ENCODE peak calls at places on chromosomes 1 and 21, in seven cellular contexts. K is CD8-positive, alpha-beta T cell; X is mammary epithelial cell; P is cardiac muscle cell; M is uterus; Q is GM23338; G is K562. W is an unnamed sample.

GRCh38 chr1:64172458-64172983 is 30.9 kb upstream of the UBE2U start:
- DNase-seq in G (no peak), Q (no peak), P (peak; percentile 11), X (no peak), K (no peak), M (no peak), W (no peak)

GRCh38 chr1:230634384-230634783 is 7.9 kb upstream of the COG2 start:
- DNase-seq in G (no peak), P (no peak), Q (no peak), M (no peak), X (no peak), K (no peak), W (no peak)

GRCh38 chr1:207308451-207309190 is 12.9 kb upstream of the CD55 start:
- DNase-seq in K (no peak), X (no peak), Q (no peak), P (no peak), G (no peak), M (no peak), W (no peak)

GRCh38 chr1:68558321-68559026 is 61.6 kb upstream of the DEPDC1 start:
- DNase-seq in P (no peak), Q (no peak), K (no peak), M (no peak), G (no peak), X (peak; percentile 18), W (no peak)

GRCh38 chr21:45295576-45296365 is 8.1 kb upstream of the POFUT2 start:
- DNase-seq in Q (no peak), G (no peak), P (no peak), X (no peak), M (peak; percentile 65), K (no peak), W (no peak)

GRCh38 chr21:17513214-17514123 is 626 bp downstream of the CXADR start:
- DNase-seq in P (peak; percentile 39), G (no peak), M (peak; percentile 27), K (no peak), X (peak; percentile 52), Q (peak; percentile 52), W (no peak)

GRCh38 chr21:19034041-19034440 is 630.5 kb upstream of the TMPRSS15 start:
- DNase-seq in K (no peak), X (no peak), M (no peak), P (no peak), Q (no peak), G (no peak), W (no peak)

GRCh38 chr1:171699526-171699925 is 42.3 kb downstream of the VAMP4 start:
- DNase-seq in K (no peak), P (no peak), X (no peak), G (no peak), Q (no peak), M (no peak), W (no peak)

GRCh38 chr1:7387053-7387861 is 383.8 kb upstream of the VAMP3 start:
- DNase-seq in K (no peak), G (no peak), Q (no peak), M (no peak), X (peak; percentile 11), P (peak; percentile 3), W (no peak)

GRCh38 chr1:37673920-37674319 is 18.4 kb upstream of the CDCA8 start:
- DNase-seq in Q (peak; percentile 41), M (no peak), K (no peak), X (no peak), P (no peak), G (peak; percentile 37), W (no peak)

GRCh38 chr1:63622847-63623566 is 29.8 kb downstream of the PGM1 start:
- DNase-seq in P (no peak), X (no peak), K (no peak), Q (no peak), M (no peak), G (no peak), W (no peak)

GRCh38 chr1:178706467-178706866 is 18.6 kb upstream of the RALGPS2 start:
- DNase-seq in Q (no peak), G (no peak), P (peak; percentile 84), M (peak; percentile 57), X (peak; percentile 45), K (no peak), W (no peak)

GRCh38 chr1:229529639-229530038 is 21.5 kb upstream of the NUP133 start:
- DNase-seq in P (no peak), G (no peak), K (no peak), X (no peak), M (no peak), Q (no peak), W (no peak)

GRCh38 chr1:223018534-223018933 is 124.5 kb downstream of the TLR5 start:
- DNase-seq in G (no peak), M (no peak), K (no peak), P (no peak), Q (peak; percentile 39), X (no peak), W (no peak)

GRCh38 chr1:167634435-167634834 is 4.4 kb downstream of the RCSD1 start:
- DNase-seq in K (no peak), Q (no peak), P (no peak), M (no peak), X (no peak), G (no peak), W (no peak)

GRCh38 chr1:167640051-167640450 is 10.0 kb downstream of the RCSD1 start:
- DNase-seq in G (no peak), M (no peak), Q (no peak), K (no peak), X (no peak), P (no peak), W (no peak)

GRCh38 chr1:167635233-167635648 is 5.2 kb downstream of the RCSD1 start:
- DNase-seq in G (peak; percentile 86), X (no peak), M (no peak), Q (peak; percentile 85), K (no peak), P (peak; percentile 84), W (no peak)

GRCh38 chr1:167635941-167636340 is 5.9 kb downstream of the RCSD1 start:
- DNase-seq in G (no peak), X (no peak), Q (no peak), M (no peak), K (no peak), P (no peak), W (no peak)

GRCh38 chr1:167638064-167638463 is 8.0 kb downstream of the RCSD1 start:
- DNase-seq in M (no peak), Q (no peak), G (no peak), X (peak; percentile 20), K (no peak), P (no peak), W (no peak)
- H3K4me1 ChIP-seq in M (no peaks in the 10 kb centered on the region), Q (peaks cover 17% of the 10 kb centered on the region), G (peaks cover 27% of the 10 kb centered on the region), X (peaks cover 8% of the 10 kb centered on the region), K (peaks cover 90% of the 10 kb centered on the region), P (peaks cover 47% of the 10 kb centered on the region), W (peaks cover 17% of the 10 kb centered on the region)

GRCh38 chr1:24540051-24540905 is 15.6 kb upstream of the NCMAP start:
- DNase-seq in G (no peak), P (no peak), K (no peak), X (no peak), M (no peak), Q (no peak), W (no peak)

GRCh38 chr1:24536391-24536840 is 19.5 kb upstream of the NCMAP start:
- DNase-seq in K (peak; percentile 64), M (no peak), X (no peak), P (peak; percentile 27), Q (no peak), G (no peak), W (no peak)

GRCh38 chr1:24535778-24536177 is 20.1 kb upstream of the NCMAP start:
- DNase-seq in P (no peak), K (no peak), G (no peak), X (no peak), M (no peak), Q (no peak), W (no peak)

GRCh38 chr1:24535021-24535424 is 20.9 kb upstream of the NCMAP start:
- DNase-seq in G (no peak), P (no peak), M (no peak), Q (peak; percentile 75), K (peak; percentile 55), X (no peak), W (no peak)
- H3K4me3 ChIP-seq in G (peak overlapping the region; percentile 1), P (no peak overlapping the region), M (no peak overlapping the region), Q (peak overlapping the region; percentile 33), K (peak overlapping the region; percentile 48), X (no peak overlapping the region), W (peak overlapping the region; percentile 29)

GRCh38 chr1:204106825-204107224 is 33.9 kb downstream of the SOX13 start:
- DNase-seq in G (no peak), Q (no peak), P (no peak), K (no peak), M (no peak), X (no peak), W (no peak)

GRCh38 chr1:204110894-204111633 is 38.1 kb downstream of the SOX13 start:
- DNase-seq in X (no peak), G (no peak), K (no peak), M (no peak), P (no peak), Q (peak; percentile 60), W (no peak)

GRCh38 chr1:204104331-204105222 is 31.7 kb downstream of the SOX13 start:
- DNase-seq in Q (no peak), G (no peak), X (peak; percentile 17), P (no peak), M (no peak), K (no peak), W (no peak)

GRCh38 chr1:204108312-204109141 is 35.6 kb downstream of the SOX13 start:
- DNase-seq in Q (peak; percentile 96), X (no peak), M (no peak), G (no peak), P (no peak), K (no peak), W (no peak)

DNA sequence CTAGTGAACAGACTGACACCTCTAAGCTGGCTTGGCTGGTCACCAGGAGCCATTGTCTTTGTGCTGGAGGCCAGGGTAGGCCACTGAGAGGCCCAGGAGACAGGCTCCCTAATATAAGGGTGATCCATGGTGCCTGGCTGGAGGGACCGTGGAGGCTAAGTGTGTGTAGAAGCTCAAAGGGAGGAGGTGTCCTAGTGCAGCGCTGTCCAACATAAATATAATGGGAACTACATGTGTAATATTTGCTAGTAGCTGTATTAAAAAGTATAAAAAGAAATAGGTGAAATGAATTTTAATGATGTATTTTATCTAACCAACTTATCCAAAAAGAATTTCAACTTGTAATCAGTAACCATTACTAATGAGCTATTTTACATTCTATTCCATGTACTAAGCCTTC is 35.0 kb downstream of the SOX13 start:
- DNase-seq in Q (no peak), P (no peak), X (no peak), K (no peak), M (no peak), G (no peak), W (no peak)
- H3K4me1 ChIP-seq in Q (peaks cover 82% of the 10 kb centered on the region), P (no peaks in the 10 kb centered on the region), X (peaks cover 23% of the 10 kb centered on the region), K (peaks cover 29% of the 10 kb centered on the region), M (peaks cover 10% of the 10 kb centered on the region), G (peaks cover 2% of the 10 kb centered on the region), W (peaks cover 83% of the 10 kb centered on the region)

DNA sequence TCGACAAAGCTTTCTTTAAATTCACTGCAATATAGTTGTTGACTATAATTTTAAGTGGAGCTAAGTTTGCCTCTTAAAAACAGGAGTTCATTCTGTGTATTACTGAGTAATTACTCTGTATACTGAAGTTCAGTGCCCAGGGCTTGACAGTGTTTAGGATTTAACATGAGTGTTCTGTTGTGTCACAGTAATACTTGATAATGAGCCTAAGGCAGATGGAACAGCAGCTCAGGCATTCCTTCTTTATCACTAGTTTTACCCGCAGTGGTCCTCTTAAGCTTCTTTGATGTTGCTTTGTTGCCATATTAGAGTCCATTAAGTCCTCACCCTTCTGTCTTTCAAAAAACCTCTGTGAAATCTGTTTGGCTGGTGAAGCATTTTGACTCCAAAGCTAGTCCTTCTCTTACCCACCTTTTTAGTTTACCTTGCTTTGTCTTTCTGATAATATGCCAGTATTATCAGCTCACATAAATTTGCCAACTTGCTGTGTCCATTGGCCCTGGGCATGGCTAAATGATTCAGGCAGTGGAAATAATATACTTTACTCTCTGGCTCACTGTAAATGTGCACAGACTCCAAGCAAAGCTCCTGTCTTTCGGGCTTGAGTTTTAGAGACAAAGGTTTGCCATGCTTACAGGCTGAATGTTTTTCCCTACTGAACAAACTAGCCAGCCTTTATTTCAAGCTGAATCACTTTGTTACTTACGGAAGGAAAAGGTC is 17.7 kb downstream of the HIPK1 start:
- DNase-seq in G (peak; percentile 44), Q (no peak), P (peak; percentile 27), X (no peak), M (no peak), K (no peak), W (no peak)
- H3K4me3 ChIP-seq in G (no peak overlapping the region), Q (no peak overlapping the region), P (no peak overlapping the region), X (no peak overlapping the region), M (no peak overlapping the region), K (peak overlapping the region; percentile 26), W (peak overlapping the region; percentile 1)

W was measured in esophagus squamous epithelium.